ENCODE peak calls at places on chromosomes 16 and 17, in seven cellular contexts. P is IMR-90, A is mesendoderm, S is neuronal stem cell, J is H9, Y is mesenchymal stem cell, H is trophoblast cell. E is an unnamed sample.

GRCh38 chr17:76570457-76570856 is 15.2 kb downstream of the ST6GALNAC2 start:
- DNase-seq in P (no peak), A (no peak), S (no peak), J (peak), Y (no peak), H (no peak), E (no peak)

GRCh38 chr17:36128411-36128978 is 24.9 kb downstream of the CCL4 start:
- DNase-seq in P (no peak), A (no peak), S (no peak), J (no peak), Y (no peak), H (no peak), E (no peak)

GRCh38 chr16:76535-77272 is 1.3 kb upstream of the MPG start:
- DNase-seq in P (peak), A (peak), S (no peak), J (no peak), Y (peak), H (peak), E (no peak)

GRCh38 chr17:36846410-36847292 is 90.6 kb upstream of the LHX1 start:
- DNase-seq in P (no peak), A (peak), S (no peak), J (no peak), Y (no peak), H (no peak), E (no peak)

GRCh38 chr16:12547608-12547922 is 256.1 kb downstream of the CPPED1 start:
- DNase-seq in P (no peak), A (no peak), S (no peak), J (no peak), Y (no peak), H (no peak), E (no peak)

GRCh38 chr16:25064967-25065366 is 46.6 kb upstream of the LCMT1 start:
- DNase-seq in P (peak), A (no peak), S (no peak), J (no peak), Y (no peak), H (no peak), E (no peak)

GRCh38 chr17:10976401-10976800 is 138.5 kb upstream of the PIRT start:
- DNase-seq in P (no peak), A (no peak), S (no peak), J (no peak), Y (no peak), H (no peak), E (no peak)

GRCh38 chr17:69230939-69231338 is 2.3 kb upstream of the ABCA10 start:
- DNase-seq in P (no peak), A (no peak), S (no peak), J (no peak), Y (no peak), H (no peak), E (no peak)

GRCh38 chr16:3949287-3949686 is 68.8 kb upstream of the CREBBP start:
- DNase-seq in P (no peak), A (no peak), S (no peak), J (no peak), Y (no peak), H (no peak), E (no peak)

GRCh38 chr17:77909236-77909635 is 49.3 kb upstream of the TNRC6C start:
- DNase-seq in P (no peak), A (no peak), S (no peak), J (no peak), Y (no peak), H (no peak), E (no peak)

GRCh38 chr16:28522792-28523191 is 16.0 kb downstream of the NUPR1 start:
- DNase-seq in P (no peak), A (no peak), S (no peak), J (no peak), Y (no peak), H (no peak), E (no peak)

GRCh38 chr17:29390856-29391631 is 881 bp downstream of the TAOK1 start:
- DNase-seq in P (peak), A (peak), S (no peak), J (peak), Y (peak), H (peak), E (no peak)

GRCh38 chr16:14399397-14400284 is 230.4 kb downstream of the PARN start:
- DNase-seq in P (peak), A (no peak), S (no peak), J (no peak), Y (peak), H (peak), E (no peak)

GRCh38 chr16:70689035-70689969 is 3.4 kb upstream of the MTSS2 start:
- DNase-seq in P (no peak), A (no peak), S (no peak), J (no peak), Y (no peak), H (no peak), E (no peak)
- H3K23ac ChIP-seq in P (peak), A (no peak), S (no peak), J (no peak), Y (no peak), H (no peak), E (no peak)

DNA sequence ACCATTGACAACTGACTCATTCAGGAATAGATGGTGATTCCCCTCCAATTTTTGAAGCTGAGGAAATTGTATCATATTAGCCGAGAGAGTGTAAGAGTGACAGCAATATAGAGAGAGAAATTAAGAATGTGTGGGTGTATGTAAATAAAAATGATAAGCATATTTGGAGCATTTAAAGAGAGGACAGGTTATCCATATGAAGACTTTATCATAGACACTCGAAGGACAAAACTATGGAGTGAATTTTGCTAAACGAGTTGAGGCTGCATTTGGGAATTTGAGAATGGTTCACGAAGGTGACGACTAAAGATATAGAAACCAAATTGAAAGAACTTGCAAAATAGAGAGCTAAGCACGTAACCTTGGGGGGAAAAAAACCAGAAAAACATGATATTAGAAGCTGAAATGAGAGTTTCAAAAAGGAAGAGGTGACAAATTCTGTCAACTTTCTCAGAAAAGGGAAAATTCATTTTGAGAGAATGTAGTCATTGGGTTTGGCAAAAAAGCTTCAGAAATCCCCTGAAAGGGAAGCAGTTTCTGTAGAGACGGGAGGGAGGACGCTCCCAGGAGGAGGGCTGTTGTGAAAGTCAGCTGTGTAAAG is 129.7 kb downstream of the KCNJ2 start:
- DNase-seq in P (no peak), A (no peak), S (no peak), J (no peak), Y (no peak), H (peak), E (no peak)
- H3K23ac ChIP-seq in P (no peak), A (no peak), S (no peak), J (no peak), Y (no peak), H (no peak), E (no peak)

GRCh38 chr16:82156761-82157654 is 13.0 kb downstream of the MPHOSPH6 start:
- DNase-seq in P (peak), A (no peak), S (no peak), J (no peak), Y (peak), H (no peak), E (no peak)

GRCh38 chr16:82157836-82158235 is 12.2 kb downstream of the MPHOSPH6 start:
- DNase-seq in P (no peak), A (no peak), S (no peak), J (no peak), Y (peak), H (no peak), E (no peak)

DNA sequence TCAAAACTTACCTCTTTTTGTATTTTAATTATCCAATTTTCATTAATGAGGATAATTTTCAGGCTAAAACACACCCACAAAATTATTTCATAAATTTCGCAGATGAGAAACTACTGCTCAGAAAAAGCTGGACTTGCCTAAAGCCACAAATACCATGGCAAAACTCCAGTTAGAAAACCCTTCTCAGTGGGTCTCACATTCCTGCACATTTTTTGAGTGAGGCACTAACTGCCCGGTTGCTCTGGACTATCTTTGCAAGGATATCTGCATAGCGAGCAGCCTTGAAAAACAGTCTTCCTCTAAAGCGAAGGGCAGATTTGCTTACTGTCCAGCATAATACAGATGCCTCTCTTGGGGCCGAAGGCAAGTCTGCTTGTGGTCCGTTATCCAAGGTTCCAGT is 9.8 kb downstream of the MPHOSPH6 start:
- DNase-seq in P (no peak), A (no peak), S (no peak), J (no peak), Y (no peak), H (peak), E (no peak)
- H3K23ac ChIP-seq in P (no peak), A (no peak), S (no peak), J (no peak), Y (no peak), H (peak), E (no peak)

DNA sequence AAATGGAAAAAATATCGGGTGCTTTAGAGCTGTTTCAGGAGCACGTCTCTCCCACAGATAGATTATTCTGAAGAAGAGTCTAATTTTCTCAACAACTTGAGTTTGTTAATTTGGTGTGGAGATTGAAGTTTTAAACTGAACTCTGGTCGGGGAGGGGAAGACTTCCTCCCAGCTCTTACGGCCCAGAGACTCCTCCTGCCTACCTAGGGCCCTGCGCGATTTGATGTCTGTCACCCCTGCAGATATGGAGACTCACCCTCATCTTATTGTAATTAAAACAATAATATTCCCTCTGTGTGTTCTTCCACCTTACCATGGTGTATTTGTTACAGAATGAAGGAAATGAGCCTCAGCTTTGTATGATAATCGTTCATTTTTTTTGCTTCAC is 184.4 kb upstream of the CACNG5 start:
- DNase-seq in P (no peak), A (no peak), S (no peak), J (no peak), Y (no peak), H (no peak), E (no peak)
- H3K23ac ChIP-seq in P (no peak), A (no peak), S (no peak), J (no peak), Y (no peak), H (no peak), E (no peak)

DNA sequence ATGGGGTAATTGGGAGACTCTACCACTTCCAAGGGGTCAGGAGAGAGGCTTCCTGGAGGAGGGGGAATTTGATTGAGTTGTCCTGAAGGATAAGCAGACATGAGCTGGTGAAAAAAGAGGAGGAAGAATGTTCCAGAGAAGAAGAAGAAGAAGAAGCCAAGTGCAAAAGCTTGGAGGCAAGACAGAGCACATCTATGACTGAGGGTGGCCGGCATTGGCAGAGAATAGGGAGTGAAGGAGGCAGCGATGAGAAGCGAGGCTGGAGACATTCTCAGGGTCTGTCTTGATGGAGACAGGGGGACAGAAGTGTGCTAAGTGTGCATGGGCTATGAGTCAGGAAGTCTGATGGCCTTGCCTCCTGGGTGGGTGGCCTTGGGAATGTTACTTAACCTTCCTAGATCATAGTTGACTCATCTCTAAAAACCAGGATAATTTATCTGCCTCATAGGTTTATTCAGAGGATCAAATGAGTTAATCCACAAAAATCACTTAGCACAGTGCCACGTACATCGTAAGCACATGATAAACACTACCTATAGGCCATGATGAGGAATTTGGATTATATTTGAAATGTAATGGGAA is 171.7 kb downstream of the ABCC12 start:
- DNase-seq in P (no peak), A (no peak), S (no peak), J (no peak), Y (no peak), H (no peak), E (no peak)
- H3K23ac ChIP-seq in P (no peak), A (no peak), S (no peak), J (no peak), Y (no peak), H (no peak), E (no peak)

DNA sequence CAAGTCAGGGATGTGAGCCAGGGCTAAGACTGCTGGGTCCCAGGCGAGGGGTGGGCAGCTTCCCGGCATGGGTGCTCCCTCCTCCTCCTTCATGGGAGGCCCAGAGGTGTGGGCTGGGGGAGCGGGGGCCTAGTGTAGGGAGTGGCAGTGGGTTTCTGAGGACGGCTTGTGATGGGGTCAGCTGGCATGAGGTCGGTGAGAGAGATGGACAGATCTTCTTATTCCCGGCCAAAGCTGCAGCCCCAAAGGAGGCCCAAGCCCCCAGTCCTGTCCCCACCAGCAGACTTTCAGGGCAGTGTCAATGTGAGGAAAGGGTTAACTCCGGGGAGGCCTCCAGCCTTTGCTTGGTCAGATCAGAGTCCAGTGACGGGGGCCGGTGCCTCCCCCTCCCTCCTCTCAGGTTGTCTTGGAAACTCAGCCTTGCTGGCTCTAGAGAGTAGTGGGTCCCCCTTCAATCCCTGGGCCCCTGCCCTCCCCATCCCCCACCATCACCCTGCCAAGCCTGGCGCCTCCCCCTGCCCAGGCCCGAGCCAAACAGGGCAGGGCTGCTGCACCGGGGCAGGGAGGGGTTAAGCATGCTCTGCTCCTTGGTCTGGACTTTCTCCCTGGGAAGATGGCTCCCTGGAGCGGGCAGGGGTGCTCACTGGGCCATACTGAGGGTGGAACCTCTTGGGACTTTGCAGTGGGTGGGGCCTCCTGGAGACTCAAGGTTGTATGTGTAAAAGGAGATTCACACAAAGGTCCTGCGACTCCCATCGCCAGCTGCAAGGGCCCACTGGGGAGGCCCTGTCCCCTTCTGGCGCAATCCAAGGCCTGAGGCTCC is 12.4 kb downstream of the NAT9 start:
- DNase-seq in P (no peak), A (no peak), S (peak), J (no peak), Y (no peak), H (no peak), E (no peak)
- H3K23ac ChIP-seq in P (no peak), A (no peak), S (peak), J (no peak), Y (no peak), H (no peak), E (no peak)

E was measured in H1.